ENCODE peak calls at places on chromosome 16, in seven cellular contexts. One of them, this sample, is unnamed.

GRCh38 chr16:72123426-72123825 is 29.8 kb downstream of the DHX38 start:
- DNase-seq in iPS-NIHi11: no peak
- DNase-seq in C1 segment of cervical spinal cord: no peak
- DNase-seq in Peyer's patch: no peak
- DNase-seq in NCI-H345: no peak
- DNase-seq in A549: no peak
- DNase-seq in M059J: no peak
- DNase-seq in this sample: no peak

GRCh38 chr16:88681084-88681680 is 5.1 kb downstream of the SNAI3 start:
- DNase-seq in iPS-NIHi11: peak
- DNase-seq in C1 segment of cervical spinal cord: no peak
- DNase-seq in Peyer's patch: peak
- DNase-seq in NCI-H345: no peak
- DNase-seq in A549: peak
- DNase-seq in M059J: no peak
- DNase-seq in this sample: no peak

GRCh38 chr16:4709481-4709880 is 16.1 kb downstream of the NUDT16L1 start:
- DNase-seq in iPS-NIHi11: no peak
- DNase-seq in C1 segment of cervical spinal cord: no peak
- DNase-seq in Peyer's patch: no peak
- DNase-seq in NCI-H345: no peak
- DNase-seq in A549: no peak
- DNase-seq in M059J: peak
- DNase-seq in this sample: no peak

GRCh38 chr16:21611178-21611545 is 11.8 kb downstream of the METTL9 start:
- DNase-seq in iPS-NIHi11: no peak
- DNase-seq in C1 segment of cervical spinal cord: no peak
- DNase-seq in Peyer's patch: no peak
- DNase-seq in NCI-H345: no peak
- DNase-seq in A549: no peak
- DNase-seq in M059J: no peak
- DNase-seq in this sample: no peak

GRCh38 chr16:79842197-79842596 is 241.7 kb upstream of the MAF start:
- DNase-seq in iPS-NIHi11: no peak
- DNase-seq in C1 segment of cervical spinal cord: no peak
- DNase-seq in Peyer's patch: no peak
- DNase-seq in NCI-H345: no peak
- DNase-seq in A549: no peak
- DNase-seq in M059J: no peak
- DNase-seq in this sample: no peak

GRCh38 chr16:89150090-89150835 is 21.3 kb upstream of the CDH15 start:
- DNase-seq in iPS-NIHi11: no peak
- DNase-seq in C1 segment of cervical spinal cord: no peak
- DNase-seq in Peyer's patch: peak
- DNase-seq in NCI-H345: peak
- DNase-seq in A549: no peak
- DNase-seq in M059J: no peak
- DNase-seq in this sample: no peak

GRCh38 chr16:31179747-31180458 is at the start of gene FUS:
- DNase-seq in iPS-NIHi11: peak
- DNase-seq in C1 segment of cervical spinal cord: peak
- DNase-seq in Peyer's patch: peak
- DNase-seq in NCI-H345: peak
- DNase-seq in A549: peak
- DNase-seq in M059J: peak
- DNase-seq in this sample: peak

GRCh38 chr16:31085873-31086628 is 2.7 kb downstream of the PRSS53 start:
- DNase-seq in iPS-NIHi11: no peak
- DNase-seq in C1 segment of cervical spinal cord: no peak
- DNase-seq in Peyer's patch: peak
- DNase-seq in NCI-H345: no peak
- DNase-seq in A549: no peak
- DNase-seq in M059J: no peak
- DNase-seq in this sample: no peak